ENCODE peak calls at places on chromosomes 7 and 10, in eight cellular contexts. One of them, this sample, is unnamed.

GRCh38 chr7:82156938-82157337 is 286.6 kb downstream of the CACNA2D1 start:
- DNase-seq in brain microvascular endothelial cell: no peak
- DNase-seq in vagina: no peak
- DNase-seq in heart left ventricle: no peak
- DNase-seq in heart right ventricle: no peak
- DNase-seq in testis: no peak
- DNase-seq in PC-9: no peak
- DNase-seq in A549: no peak
- DNase-seq in this sample: no peak

GRCh38 chr7:7962851-7963250 is 5.7 kb upstream of the GLCCI1 start:
- DNase-seq in brain microvascular endothelial cell: peak
- DNase-seq in vagina: no peak
- DNase-seq in heart left ventricle: no peak
- DNase-seq in heart right ventricle: no peak
- DNase-seq in testis: no peak
- DNase-seq in PC-9: no peak
- DNase-seq in A549: no peak
- DNase-seq in this sample: no peak

GRCh38 chr7:132386249-132386681 is 190.0 kb downstream of the PLXNA4 start:
- DNase-seq in brain microvascular endothelial cell: no peak
- DNase-seq in vagina: no peak
- DNase-seq in heart left ventricle: peak
- DNase-seq in heart right ventricle: peak
- DNase-seq in testis: peak
- DNase-seq in PC-9: no peak
- DNase-seq in A549: no peak
- DNase-seq in this sample: no peak

GRCh38 chr7:95601324-95601723 is 5.0 kb upstream of the PDK4 start:
- DNase-seq in brain microvascular endothelial cell: no peak
- DNase-seq in vagina: no peak
- DNase-seq in heart left ventricle: no peak
- DNase-seq in heart right ventricle: no peak
- DNase-seq in testis: no peak
- DNase-seq in PC-9: no peak
- DNase-seq in A549: no peak
- DNase-seq in this sample: no peak

GRCh38 chr7:125930848-125931247 is 1001.2 kb upstream of the POT1 start:
- DNase-seq in brain microvascular endothelial cell: no peak
- DNase-seq in vagina: no peak
- DNase-seq in heart left ventricle: no peak
- DNase-seq in heart right ventricle: no peak
- DNase-seq in testis: no peak
- DNase-seq in PC-9: no peak
- DNase-seq in A549: no peak
- DNase-seq in this sample: no peak

GRCh38 chr7:73612598-73613269 is 11.6 kb downstream of the MLXIPL start:
- DNase-seq in brain microvascular endothelial cell: peak
- DNase-seq in vagina: no peak
- DNase-seq in heart left ventricle: no peak
- DNase-seq in heart right ventricle: no peak
- DNase-seq in testis: peak
- DNase-seq in PC-9: peak
- DNase-seq in A549: peak
- DNase-seq in this sample: no peak

GRCh38 chr10:45432700-45433472 is 58.9 kb downstream of the ALOX5 start:
- DNase-seq in brain microvascular endothelial cell: no peak
- DNase-seq in vagina: no peak
- DNase-seq in heart left ventricle: no peak
- DNase-seq in heart right ventricle: no peak
- DNase-seq in testis: no peak
- DNase-seq in PC-9: no peak
- DNase-seq in A549: no peak
- DNase-seq in this sample: no peak

GRCh38 chr7:1142051-1142635 is 17.9 kb downstream of the ZFAND2A start:
- DNase-seq in brain microvascular endothelial cell: no peak
- DNase-seq in vagina: no peak
- DNase-seq in heart left ventricle: no peak
- DNase-seq in heart right ventricle: no peak
- DNase-seq in testis: no peak
- DNase-seq in PC-9: no peak
- DNase-seq in A549: no peak
- DNase-seq in this sample: no peak

GRCh38 chr10:29239569-29240472 is 49.0 kb upstream of the LYZL1 start:
- DNase-seq in brain microvascular endothelial cell: peak
- DNase-seq in vagina: no peak
- DNase-seq in heart left ventricle: no peak
- DNase-seq in heart right ventricle: no peak
- DNase-seq in testis: peak
- DNase-seq in PC-9: no peak
- DNase-seq in A549: peak
- DNase-seq in this sample: no peak

GRCh38 chr10:10992961-10993714 is 24.5 kb upstream of the CELF2 start:
- DNase-seq in brain microvascular endothelial cell: no peak
- DNase-seq in vagina: no peak
- DNase-seq in heart left ventricle: no peak
- DNase-seq in heart right ventricle: no peak
- DNase-seq in testis: no peak
- DNase-seq in PC-9: no peak
- DNase-seq in A549: no peak
- DNase-seq in this sample: no peak

GRCh38 chr7:2814186-2814530 is 29.9 kb downstream of the GNA12 start:
- DNase-seq in brain microvascular endothelial cell: no peak
- DNase-seq in vagina: no peak
- DNase-seq in heart left ventricle: no peak
- DNase-seq in heart right ventricle: no peak
- DNase-seq in testis: no peak
- DNase-seq in PC-9: peak
- DNase-seq in A549: no peak
- DNase-seq in this sample: no peak

GRCh38 chr10:7942859-7943258 is 111.6 kb upstream of the GATA3 start:
- DNase-seq in brain microvascular endothelial cell: no peak
- DNase-seq in vagina: no peak
- DNase-seq in heart left ventricle: no peak
- DNase-seq in heart right ventricle: no peak
- DNase-seq in testis: no peak
- DNase-seq in PC-9: no peak
- DNase-seq in A549: no peak
- DNase-seq in this sample: no peak

GRCh38 chr10:113788604-113789083 is 37.2 kb downstream of the PLEKHS1 start:
- DNase-seq in brain microvascular endothelial cell: peak
- DNase-seq in vagina: no peak
- DNase-seq in heart left ventricle: peak
- DNase-seq in heart right ventricle: no peak
- DNase-seq in testis: no peak
- DNase-seq in PC-9: peak
- DNase-seq in A549: peak
- DNase-seq in this sample: no peak

GRCh38 chr10:133358162-133358919 is 522 bp upstream of the FUOM start:
- DNase-seq in brain microvascular endothelial cell: no peak
- DNase-seq in vagina: no peak
- DNase-seq in heart left ventricle: peak
- DNase-seq in heart right ventricle: peak
- DNase-seq in testis: no peak
- DNase-seq in PC-9: no peak
- DNase-seq in A549: no peak
- DNase-seq in this sample: no peak

DNA sequence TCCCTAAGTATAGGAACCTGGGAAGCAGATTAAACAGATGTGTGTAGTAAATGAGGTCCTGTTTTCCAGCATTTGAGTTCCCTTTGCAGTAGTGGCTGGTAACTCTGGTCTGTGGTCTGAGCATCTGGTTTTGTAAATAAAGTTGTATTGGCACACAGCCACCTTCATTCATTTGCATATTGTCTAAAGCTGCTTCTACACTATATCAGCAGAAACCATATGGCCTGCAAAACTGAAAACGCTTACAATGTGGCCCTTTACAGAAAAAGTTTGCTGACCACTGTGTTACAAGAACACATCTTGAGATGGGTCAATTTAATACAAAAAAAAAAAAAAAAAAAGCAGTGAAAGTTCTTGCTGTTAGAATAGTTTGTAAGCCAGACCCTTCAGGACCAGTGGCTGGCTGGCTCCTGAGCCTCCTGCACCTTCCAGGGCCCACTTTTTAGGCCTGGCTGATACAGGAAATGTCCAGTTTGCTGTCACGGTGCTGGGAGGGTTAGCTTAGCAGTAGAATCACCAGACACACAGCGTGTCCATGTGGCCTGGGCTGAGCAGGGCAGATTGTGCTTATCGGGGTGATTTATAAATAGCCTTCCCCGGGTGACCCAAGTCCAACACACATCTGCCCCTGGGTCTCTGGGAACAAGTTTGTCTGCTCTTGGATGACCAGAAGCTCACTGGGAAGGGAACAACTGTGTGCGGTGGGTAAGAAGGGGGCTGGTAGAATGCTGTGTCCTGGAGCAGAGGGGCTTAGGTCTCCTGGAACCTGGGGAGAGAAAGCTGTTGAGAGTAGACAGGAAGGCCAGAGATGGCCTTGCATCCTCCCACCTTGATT is 1.4 kb downstream of the C10orf71 start:
- DNase-seq in brain microvascular endothelial cell: no peak
- DNase-seq in vagina: no peak
- DNase-seq in heart left ventricle: peak
- DNase-seq in heart right ventricle: peak
- DNase-seq in testis: peak
- DNase-seq in PC-9: no peak
- DNase-seq in A549: no peak
- DNase-seq in this sample: no peak
- H3K27ac ChIP-seq in brain microvascular endothelial cell: no peak
- H3K27ac ChIP-seq in vagina: no peak
- H3K27ac ChIP-seq in heart left ventricle: peak
- H3K27ac ChIP-seq in heart right ventricle: peak
- H3K27ac ChIP-seq in testis: no peak
- H3K27ac ChIP-seq in PC-9: no peak
- H3K27ac ChIP-seq in A549: no peak
- H3K27ac ChIP-seq in this sample: peak

DNA sequence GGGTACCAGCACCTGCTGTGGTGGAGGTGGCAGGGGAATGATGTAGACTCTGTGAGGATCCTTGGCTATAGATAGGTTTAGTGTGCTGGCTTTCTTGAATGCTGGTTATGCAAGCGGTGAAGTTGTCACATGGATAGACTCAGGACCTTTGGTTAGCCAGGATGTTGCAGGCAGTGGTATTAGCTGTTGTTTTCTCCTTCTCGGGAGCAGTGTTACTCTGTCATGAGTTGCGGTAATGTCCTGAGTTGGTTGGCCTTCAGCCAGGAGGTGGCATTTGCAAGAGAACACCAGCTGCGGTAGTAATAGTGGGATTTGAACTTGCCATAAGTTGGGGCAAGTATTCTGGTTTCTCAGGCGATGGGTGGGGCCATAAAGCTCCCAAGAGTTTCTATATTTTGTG is 10.8 kb downstream of the AGK start:
- DNase-seq in brain microvascular endothelial cell: no peak
- DNase-seq in vagina: no peak
- DNase-seq in heart left ventricle: peak
- DNase-seq in heart right ventricle: no peak
- DNase-seq in testis: no peak
- DNase-seq in PC-9: no peak
- DNase-seq in A549: no peak
- DNase-seq in this sample: no peak
- TF ChIP-seq CTCF in brain microvascular endothelial cell: no peak
- TF ChIP-seq CTCF in vagina: no peak
- TF ChIP-seq CTCF in heart left ventricle: no peak
- TF ChIP-seq CTCF in heart right ventricle: no peak
- TF ChIP-seq CTCF in testis: no peak
- TF ChIP-seq CTCF in PC-9: no peak
- TF ChIP-seq CTCF in A549: no peak
- TF ChIP-seq CTCF in this sample: no peak

GRCh38 chr10:73591935-73592699 is 975 bp upstream of the USP54 start:
- DNase-seq in brain microvascular endothelial cell: peak
- DNase-seq in vagina: no peak
- DNase-seq in heart left ventricle: peak
- DNase-seq in heart right ventricle: no peak
- DNase-seq in testis: peak
- DNase-seq in PC-9: peak
- DNase-seq in A549: peak
- DNase-seq in this sample: no peak
- H3K4me3 ChIP-seq in brain microvascular endothelial cell: no peak
- H3K4me3 ChIP-seq in vagina: no peak
- H3K4me3 ChIP-seq in heart left ventricle: peak
- H3K4me3 ChIP-seq in heart right ventricle: peak
- H3K4me3 ChIP-seq in testis: no peak
- H3K4me3 ChIP-seq in PC-9: peak
- H3K4me3 ChIP-seq in A549: peak
- H3K4me3 ChIP-seq in this sample: peak

GRCh38 chr7:151850484-151851159 is 26.3 kb downstream of the PRKAG2 start:
- DNase-seq in brain microvascular endothelial cell: no peak
- DNase-seq in vagina: no peak
- DNase-seq in heart left ventricle: peak
- DNase-seq in heart right ventricle: peak
- DNase-seq in testis: no peak
- DNase-seq in PC-9: no peak
- DNase-seq in A549: no peak
- DNase-seq in this sample: no peak
- H3K27ac ChIP-seq in brain microvascular endothelial cell: no peak
- H3K27ac ChIP-seq in vagina: peak
- H3K27ac ChIP-seq in heart left ventricle: no peak
- H3K27ac ChIP-seq in heart right ventricle: no peak
- H3K27ac ChIP-seq in testis: no peak
- H3K27ac ChIP-seq in PC-9: peak
- H3K27ac ChIP-seq in A549: no peak
- H3K27ac ChIP-seq in this sample: peak

GRCh38 chr7:6656413-6656812 is 19.3 kb downstream of the ZNF316 start:
- DNase-seq in brain microvascular endothelial cell: no peak
- DNase-seq in vagina: no peak
- DNase-seq in heart left ventricle: no peak
- DNase-seq in heart right ventricle: no peak
- DNase-seq in testis: no peak
- DNase-seq in PC-9: no peak
- DNase-seq in A549: no peak
- DNase-seq in this sample: no peak

GRCh38 chr7:6655636-6656385 is 18.7 kb downstream of the ZNF316 start:
- DNase-seq in brain microvascular endothelial cell: no peak
- DNase-seq in vagina: no peak
- DNase-seq in heart left ventricle: no peak
- DNase-seq in heart right ventricle: no peak
- DNase-seq in testis: no peak
- DNase-seq in PC-9: no peak
- DNase-seq in A549: no peak
- DNase-seq in this sample: peak

GRCh38 chr7:6654113-6654841 is 17.2 kb downstream of the ZNF316 start:
- DNase-seq in brain microvascular endothelial cell: no peak
- DNase-seq in vagina: no peak
- DNase-seq in heart left ventricle: no peak
- DNase-seq in heart right ventricle: no peak
- DNase-seq in testis: no peak
- DNase-seq in PC-9: no peak
- DNase-seq in A549: no peak
- DNase-seq in this sample: no peak

GRCh38 chr7:6654842-6655610 is 17.9 kb downstream of the ZNF316 start:
- DNase-seq in brain microvascular endothelial cell: no peak
- DNase-seq in vagina: no peak
- DNase-seq in heart left ventricle: no peak
- DNase-seq in heart right ventricle: no peak
- DNase-seq in testis: no peak
- DNase-seq in PC-9: no peak
- DNase-seq in A549: no peak
- DNase-seq in this sample: peak

GRCh38 chr7:6658618-6659345 is 21.7 kb downstream of the ZNF316 start:
- DNase-seq in brain microvascular endothelial cell: no peak
- DNase-seq in vagina: no peak
- DNase-seq in heart left ventricle: no peak
- DNase-seq in heart right ventricle: no peak
- DNase-seq in testis: no peak
- DNase-seq in PC-9: no peak
- DNase-seq in A549: no peak
- DNase-seq in this sample: no peak
- TF ChIP-seq CTCF in brain microvascular endothelial cell: no peak
- TF ChIP-seq CTCF in vagina: no peak
- TF ChIP-seq CTCF in heart left ventricle: no peak
- TF ChIP-seq CTCF in heart right ventricle: no peak
- TF ChIP-seq CTCF in testis: no peak
- TF ChIP-seq CTCF in PC-9: no peak
- TF ChIP-seq CTCF in A549: no peak
- TF ChIP-seq CTCF in this sample: no peak

This sample was measured in coronary artery.